ENCODE peak calls at places on chromosomes 11 and 22, in nine cellular contexts. C is A673, X is K562, V is endothelial cell of umbilical vein, O is keratinocyte, Q is PC-3, N is fibroblast of lung, K is MM.1S, R is astrocyte. Z is an unnamed sample.

GRCh38 chr22:21641417-21641794 is 696 bp upstream of the SDF2L1 start:
- DNase-seq in R (no peak), K (no peak), X (peak; percentile 90), V (peak; percentile 76), C (no peak), N (peak; percentile 51), Q (peak; percentile 44), O (no peak), Z (peak; percentile 51)

GRCh38 chr11:78231962-78232459 is 43.3 kb downstream of the USP35 start:
- DNase-seq in N (peak; percentile 80), K (peak; percentile 19), V (no peak), Q (peak; percentile 67), O (no peak), R (peak; percentile 87), X (no peak), C (no peak), Z (no peak)

GRCh38 chr22:47345025-47345424 is 582.6 kb downstream of the TBC1D22A start:
- DNase-seq in R (no peak), N (no peak), V (no peak), K (no peak), X (no peak), O (no peak), C (no peak), Q (no peak), Z (no peak)

GRCh38 chr11:126132319-126132718 is 69.7 kb upstream of the CDON start:
- DNase-seq in R (peak; percentile 80), O (peak; percentile 7), K (no peak), Q (peak; percentile 84), V (no peak), N (no peak), X (no peak), C (peak; percentile 54), Z (peak; percentile 91)

GRCh38 chr11:92794783-92795182 is 174.7 kb upstream of the MTNR1B start:
- DNase-seq in K (no peak), Q (no peak), R (no peak), O (no peak), V (no peak), N (no peak), C (no peak), X (no peak), Z (no peak)

GRCh38 chr11:44003736-44004451 is 43.9 kb upstream of the ACCSL start:
- DNase-seq in O (no peak), Q (no peak), V (no peak), R (no peak), X (no peak), N (no peak), C (no peak), K (no peak), Z (no peak)

GRCh38 chr11:30342736-30343166 is 19.8 kb downstream of the ARL14EP start:
- DNase-seq in X (no peak), V (no peak), O (no peak), N (no peak), C (no peak), Q (no peak), R (no peak), K (peak; percentile 88), Z (no peak)

GRCh38 chr11:14261094-14261493 is 97.9 kb downstream of the RRAS2 start:
- DNase-seq in C (no peak), V (no peak), Q (no peak), X (no peak), O (no peak), K (no peak), R (no peak), N (peak; percentile 46), Z (no peak)

GRCh38 chr11:47243454-47243853 is 5.2 kb downstream of the ACP2 start:
- DNase-seq in N (no peak), R (no peak), K (no peak), C (no peak), X (no peak), O (no peak), V (no peak), Q (no peak), Z (no peak)

GRCh38 chr11:121535122-121535796 is 82.5 kb upstream of the SORL1-AS1 start:
- DNase-seq in R (peak; percentile 29), O (no peak), K (no peak), C (no peak), V (no peak), X (no peak), Q (peak; percentile 55), N (no peak), Z (no peak)

GRCh38 chr22:45226681-45227186 is 14.0 kb downstream of the KIAA0930 start:
- DNase-seq in Q (peak; percentile 25), R (no peak), V (no peak), K (no peak), N (no peak), O (no peak), C (no peak), X (no peak), Z (peak; percentile 41)

GRCh38 chr11:117641008-117641915 is 155.8 kb downstream of the DSCAML1 start:
- DNase-seq in R (no peak), C (no peak), Q (no peak), O (no peak), V (no peak), X (no peak), N (no peak), K (no peak), Z (no peak)

DNA sequence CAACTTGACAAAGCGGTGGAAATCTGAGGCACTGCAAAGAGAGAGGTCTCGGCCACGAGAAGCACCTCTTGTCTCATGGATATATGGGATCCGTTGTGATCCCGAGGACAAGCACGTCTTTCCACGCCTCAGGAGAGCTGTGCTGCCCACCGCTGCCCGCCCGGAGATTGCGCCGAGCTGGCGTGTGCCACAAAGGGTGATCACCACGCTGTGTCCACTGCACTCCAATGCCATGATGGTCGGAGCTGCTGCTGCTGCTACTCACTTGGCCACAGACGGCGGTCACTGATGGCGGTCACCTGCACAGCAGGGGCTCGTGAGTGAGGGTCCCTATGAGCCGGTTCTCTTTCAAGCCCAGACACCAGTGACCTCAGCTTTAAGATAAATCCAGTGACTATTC is 51.1 kb downstream of the SHANK2 start:
- DNase-seq in K (no peak), V (no peak), X (no peak), Q (no peak), N (no peak), R (no peak), C (no peak), O (no peak), Z (no peak)
- H3K27me3 ChIP-seq in K (peaks cover 86% of the 10 kb centered on the region), V (no peaks in the 10 kb centered on the region), X (peaks cover 62% of the 10 kb centered on the region), Q (no peaks in the 10 kb centered on the region), N (no peaks in the 10 kb centered on the region), R (no peaks in the 10 kb centered on the region), C (no peaks in the 10 kb centered on the region), O (no peaks in the 10 kb centered on the region), Z (no peaks in the 10 kb centered on the region)

GRCh38 chr11:22343411-22344032 is 5.3 kb downstream of the SLC17A6 start:
- DNase-seq in C (no peak), Q (no peak), X (no peak), R (no peak), V (no peak), K (no peak), O (no peak), N (no peak), Z (no peak)

GRCh38 chr11:22340803-22341581 is 2.8 kb downstream of the SLC17A6 start:
- DNase-seq in C (no peak), Q (no peak), O (no peak), N (no peak), R (no peak), K (no peak), V (no peak), X (no peak), Z (no peak)

GRCh38 chr11:22346283-22346682 is 8.1 kb downstream of the SLC17A6 start:
- DNase-seq in X (no peak), Q (no peak), C (no peak), V (no peak), O (no peak), R (no peak), K (no peak), N (no peak), Z (no peak)

GRCh38 chr11:22341582-22341919 is 3.4 kb downstream of the SLC17A6 start:
- DNase-seq in N (no peak), X (no peak), R (no peak), Q (no peak), K (no peak), V (no peak), C (no peak), O (no peak), Z (no peak)

DNA sequence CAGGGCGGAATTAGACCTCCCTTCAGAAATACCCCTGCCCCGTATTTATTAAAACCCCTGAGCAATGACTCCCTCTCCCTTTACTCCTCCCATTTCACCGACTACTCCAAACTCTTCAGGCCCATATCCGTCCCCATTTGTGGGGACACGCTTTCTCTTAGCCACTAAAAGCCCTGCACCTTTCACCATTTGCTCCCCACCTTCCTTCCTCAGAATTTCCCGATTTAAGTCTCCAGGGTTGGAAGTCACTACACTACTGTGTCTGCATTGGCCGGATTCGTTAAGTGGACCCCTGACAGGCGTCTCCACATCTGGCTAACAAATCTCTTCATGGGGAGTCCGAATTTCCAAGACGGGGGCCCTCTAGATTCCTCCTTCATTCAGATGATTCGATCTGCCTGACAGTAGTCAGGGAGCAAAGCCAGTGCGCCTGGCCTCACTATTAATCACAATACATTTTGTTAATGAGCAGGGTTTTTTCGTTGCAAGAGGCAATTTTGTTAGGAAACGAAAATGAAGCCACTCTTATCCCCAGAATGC is 4.5 kb downstream of the SLC17A6 start:
- DNase-seq in V (no peak), C (no peak), N (no peak), R (no peak), K (no peak), X (no peak), O (no peak), Q (no peak), Z (no peak)
- TF ChIP-seq EZH2 in V (no peak), C (no peak), N (no peak), R (no peak), K (no peak), X (no peak), O (no peak), Q (no peak), Z (no peak)

GRCh38 chr22:22713416-22713815 is 69.0 kb downstream of the GGTLC2 start:
- DNase-seq in V (no peak), R (no peak), C (no peak), X (no peak), O (no peak), Q (no peak), K (no peak), N (no peak), Z (no peak)
- H3K27me3 ChIP-seq in V (peaks cover 2% of the 10 kb centered on the region), R (no peaks in the 10 kb centered on the region), C (peaks cover 7% of the 10 kb centered on the region), X (peaks cover 20% of the 10 kb centered on the region), O (no peaks in the 10 kb centered on the region), Q (no peaks in the 10 kb centered on the region), K (no peaks in the 10 kb centered on the region), N (no peaks in the 10 kb centered on the region), Z (no peaks in the 10 kb centered on the region)

GRCh38 chr11:15534266-15534665 is 419.5 kb downstream of the INSC start:
- DNase-seq in O (no peak), C (no peak), Q (no peak), X (no peak), K (no peak), R (no peak), V (no peak), N (no peak), Z (no peak)

GRCh38 chr11:15539645-15540044 is 424.9 kb downstream of the INSC start:
- DNase-seq in Q (no peak), N (no peak), X (no peak), C (no peak), R (no peak), K (no peak), V (no peak), O (no peak), Z (no peak)

GRCh38 chr11:15536438-15536837 is 421.7 kb downstream of the INSC start:
- DNase-seq in R (no peak), C (no peak), Q (no peak), N (no peak), O (no peak), V (no peak), X (no peak), K (no peak), Z (no peak)

GRCh38 chr11:15532432-15532831 is 417.7 kb downstream of the INSC start:
- DNase-seq in K (no peak), V (no peak), X (no peak), R (no peak), Q (peak; percentile 3), N (no peak), C (no peak), O (no peak), Z (no peak)

GRCh38 chr11:15535414-15535813 is 420.7 kb downstream of the INSC start:
- DNase-seq in X (no peak), O (no peak), V (no peak), N (no peak), R (no peak), Q (no peak), C (no peak), K (no peak), Z (no peak)
- TF ChIP-seq EZH2 in X (no peak), O (no peak), V (no peak), N (no peak), R (no peak), Q (no peak), C (no peak), K (no peak), Z (no peak)